ENCODE peak calls at places on chromosomes 4 and X, in six cellular contexts. R is fibroblast of lung, T is BE2C, Y is dorsolateral prefrontal cortex, H is small intestine, P is ascending aorta. L is an unnamed sample. For H3K27me3, the result is how much of the 10 kb centered on the place peaks cover.

GRCh38 chrX:31743004-31743403 is 671.2 kb upstream of the FTHL17 start:
- DNase-seq in T (no peak), P (no peak), H (no peak), R (no peak), Y (no peak), L (no peak)

GRCh38 chrX:65644621-65645287 is 22.7 kb upstream of the MSN start:
- DNase-seq in R (peak), H (no peak), T (no peak), Y (peak), P (peak), L (no peak)

GRCh38 chr4:8182858-8183725 is 16.0 kb upstream of the SH3TC1 start:
- DNase-seq in T (no peak), Y (no peak), R (peak), H (peak), P (peak), L (no peak)

GRCh38 chr4:48047421-48047844 is 30.9 kb downstream of the NIPAL1 start:
- DNase-seq in T (no peak), R (no peak), Y (no peak), P (no peak), H (peak), L (peak)

GRCh38 chr4:169412046-169412445 is 141.3 kb upstream of the SH3RF1 start:
- DNase-seq in H (peak), Y (no peak), P (no peak), T (no peak), R (no peak), L (no peak)

GRCh38 chrX:7706032-7706431 is 136.9 kb upstream of the VCX start:
- DNase-seq in Y (no peak), H (no peak), P (no peak), T (no peak), R (no peak), L (no peak)

GRCh38 chrX:2487366-2487765 is 13.4 kb downstream of the DHRSX start:
- DNase-seq in H (no peak), T (no peak), R (no peak), P (no peak), Y (peak), L (no peak)

GRCh38 chr4:128574706-128575105 is 234.8 kb upstream of the JADE1 start:
- DNase-seq in T (peak), P (peak), Y (peak), H (peak), R (peak), L (peak)

GRCh38 chr4:41124916-41125548 is 89.3 kb downstream of the APBB2 start:
- DNase-seq in Y (no peak), T (no peak), H (no peak), R (peak), P (no peak), L (no peak)

GRCh38 chr4:165369522-165369921 is 9.3 kb upstream of the CPE start:
- DNase-seq in R (no peak), Y (no peak), P (no peak), T (no peak), H (peak), L (no peak)

GRCh38 chr4:87375719-87376291 is 15.2 kb downstream of the HSD17B11 start:
- DNase-seq in H (peak), R (peak), Y (no peak), T (no peak), P (no peak), L (no peak)

DNA sequence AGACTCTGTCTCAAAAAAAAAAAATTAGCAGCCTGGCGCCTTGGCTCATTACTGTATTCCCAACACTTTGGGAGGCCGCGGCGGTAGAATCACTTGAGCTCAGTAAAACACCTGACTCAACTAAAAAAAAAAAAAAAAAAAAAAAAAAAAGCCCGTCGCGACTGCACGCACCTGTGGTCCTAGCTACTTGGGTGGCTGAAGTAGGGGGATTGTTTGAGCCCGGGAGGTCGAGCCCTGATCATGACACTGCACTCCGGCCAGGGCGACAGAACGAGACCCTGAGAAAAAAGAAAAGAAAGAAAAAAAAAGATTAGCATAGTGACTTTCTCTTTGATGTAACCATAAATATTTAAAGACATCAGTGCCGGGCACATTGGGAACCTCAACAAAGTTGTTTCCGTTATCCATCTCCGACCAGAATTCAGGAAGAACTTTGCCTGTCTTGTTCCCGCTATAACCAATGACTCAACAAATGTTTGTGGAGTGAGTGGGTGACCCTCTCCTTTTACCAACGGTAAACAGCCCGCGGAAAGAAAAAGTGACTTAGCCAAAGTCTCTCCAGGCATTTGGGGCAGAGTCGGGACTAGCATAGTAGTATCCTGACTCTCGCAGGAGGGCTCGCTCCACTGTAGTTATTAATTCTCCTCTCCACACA is 553 bp upstream of the MED28 start:
- DNase-seq in H (no peak), R (peak), P (no peak), Y (no peak), T (peak), L (peak)
- H3K4me3 ChIP-seq in H (peak), R (peak), P (peak), Y (peak), T (peak), L (peak)

GRCh38 chr4:56607926-56608325 is 73.2 kb downstream of the HOPX start:
- DNase-seq in H (no peak), T (no peak), R (no peak), Y (no peak), P (no peak), L (no peak)
- H3K27me3 ChIP-seq in H (under half), T (under half), R (under half), Y (under half), P (under half), L (under half)

GRCh38 chr4:149766135-149766534 is 49.5 kb downstream of the IQCM start:
- DNase-seq in R (no peak), T (no peak), Y (no peak), H (no peak), P (no peak), L (no peak)

GRCh38 chr4:149768477-149768876 is 47.2 kb downstream of the IQCM start:
- DNase-seq in R (no peak), T (no peak), H (no peak), Y (no peak), P (no peak), L (no peak)

GRCh38 chr4:149765630-149766029 is 50.0 kb downstream of the IQCM start:
- DNase-seq in Y (no peak), P (no peak), R (peak), T (no peak), H (no peak), L (no peak)
- H3K4me3 ChIP-seq in Y (no peak), P (no peak), R (no peak), T (no peak), H (no peak), L (no peak)

GRCh38 chrX:10160221-10160620 is 3.4 kb downstream of the CLCN4 start:
- DNase-seq in T (no peak), Y (no peak), P (no peak), R (no peak), H (no peak), L (no peak)
- H3K27me3 ChIP-seq in T (under half), Y (under half), P (under half), R (under half), H (under half), L (under half)

L was measured in GM06990.